ENCODE peak calls at places on chromosomes 12 and 14, in eight cellular contexts. One of them, this sample, is unnamed.

GRCh38 chr12:110846615-110847566 is at the start of gene CCDC63:
- DNase-seq in IMR-90: no peak
- DNase-seq in tibial nerve: peak
- DNase-seq in RWPE2: no peak
- DNase-seq in lung: peak
- DNase-seq in astrocyte: peak
- DNase-seq in heart left ventricle: peak
- DNase-seq in lower lobe of right lung: peak
- DNase-seq in this sample: no peak

GRCh38 chr14:95498622-95499353 is 17.7 kb downstream of the SYNE3 start:
- DNase-seq in IMR-90: peak
- DNase-seq in tibial nerve: no peak
- DNase-seq in RWPE2: no peak
- DNase-seq in lung: no peak
- DNase-seq in astrocyte: no peak
- DNase-seq in heart left ventricle: peak
- DNase-seq in lower lobe of right lung: no peak
- DNase-seq in this sample: no peak

GRCh38 chr12:92363295-92364146 is 217.9 kb upstream of the BTG1 start:
- DNase-seq in IMR-90: peak
- DNase-seq in tibial nerve: no peak
- DNase-seq in RWPE2: no peak
- DNase-seq in lung: no peak
- DNase-seq in astrocyte: peak
- DNase-seq in heart left ventricle: peak
- DNase-seq in lower lobe of right lung: peak
- DNase-seq in this sample: no peak

GRCh38 chr14:49986344-49987014 is 93.6 kb downstream of the ARF6 start:
- DNase-seq in IMR-90: peak
- DNase-seq in tibial nerve: no peak
- DNase-seq in RWPE2: no peak
- DNase-seq in lung: no peak
- DNase-seq in astrocyte: peak
- DNase-seq in heart left ventricle: no peak
- DNase-seq in lower lobe of right lung: no peak
- DNase-seq in this sample: no peak

GRCh38 chr14:100307215-100308111 is 1.2 kb upstream of the SLC25A29 start:
- DNase-seq in IMR-90: peak
- DNase-seq in tibial nerve: no peak
- DNase-seq in RWPE2: no peak
- DNase-seq in lung: no peak
- DNase-seq in astrocyte: no peak
- DNase-seq in heart left ventricle: no peak
- DNase-seq in lower lobe of right lung: peak
- DNase-seq in this sample: no peak

GRCh38 chr12:30025317-30025716 is 241.6 kb upstream of the TMTC1 start:
- DNase-seq in IMR-90: no peak
- DNase-seq in tibial nerve: no peak
- DNase-seq in RWPE2: no peak
- DNase-seq in lung: no peak
- DNase-seq in astrocyte: no peak
- DNase-seq in heart left ventricle: no peak
- DNase-seq in lower lobe of right lung: no peak
- DNase-seq in this sample: no peak

GRCh38 chr12:12720637-12721250 is 3.6 kb downstream of the CDKN1B start:
- DNase-seq in IMR-90: no peak
- DNase-seq in tibial nerve: no peak
- DNase-seq in RWPE2: no peak
- DNase-seq in lung: no peak
- DNase-seq in astrocyte: no peak
- DNase-seq in heart left ventricle: no peak
- DNase-seq in lower lobe of right lung: no peak
- DNase-seq in this sample: no peak

GRCh38 chr14:65949711-65950516 is 536.3 kb upstream of the CCDC196 start:
- DNase-seq in IMR-90: peak
- DNase-seq in tibial nerve: no peak
- DNase-seq in RWPE2: peak
- DNase-seq in lung: peak
- DNase-seq in astrocyte: peak
- DNase-seq in heart left ventricle: peak
- DNase-seq in lower lobe of right lung: peak
- DNase-seq in this sample: no peak

GRCh38 chr14:29814153-29815057 is 113.2 kb downstream of the PRKD1 start:
- DNase-seq in IMR-90: peak
- DNase-seq in tibial nerve: no peak
- DNase-seq in RWPE2: no peak
- DNase-seq in lung: peak
- DNase-seq in astrocyte: peak
- DNase-seq in heart left ventricle: peak
- DNase-seq in lower lobe of right lung: no peak
- DNase-seq in this sample: no peak

GRCh38 chr12:45220366-45220931 is 4.6 kb downstream of the ANO6 start:
- DNase-seq in IMR-90: no peak
- DNase-seq in tibial nerve: no peak
- DNase-seq in RWPE2: no peak
- DNase-seq in lung: no peak
- DNase-seq in astrocyte: no peak
- DNase-seq in heart left ventricle: no peak
- DNase-seq in lower lobe of right lung: no peak
- DNase-seq in this sample: no peak

GRCh38 chr12:110725267-110725666 is 17.4 kb downstream of the PPP1CC start:
- DNase-seq in IMR-90: no peak
- DNase-seq in tibial nerve: no peak
- DNase-seq in RWPE2: no peak
- DNase-seq in lung: no peak
- DNase-seq in astrocyte: no peak
- DNase-seq in heart left ventricle: no peak
- DNase-seq in lower lobe of right lung: no peak
- DNase-seq in this sample: no peak

GRCh38 chr12:89040146-89040964 is 311.9 kb downstream of the DUSP6 start:
- DNase-seq in IMR-90: peak
- DNase-seq in tibial nerve: no peak
- DNase-seq in RWPE2: no peak
- DNase-seq in lung: no peak
- DNase-seq in astrocyte: peak
- DNase-seq in heart left ventricle: no peak
- DNase-seq in lower lobe of right lung: peak
- DNase-seq in this sample: no peak

GRCh38 chr12:9798008-9798619 is 29.2 kb upstream of the KLRF1 start:
- DNase-seq in IMR-90: peak
- DNase-seq in tibial nerve: no peak
- DNase-seq in RWPE2: no peak
- DNase-seq in lung: peak
- DNase-seq in astrocyte: peak
- DNase-seq in heart left ventricle: no peak
- DNase-seq in lower lobe of right lung: no peak
- DNase-seq in this sample: no peak

DNA sequence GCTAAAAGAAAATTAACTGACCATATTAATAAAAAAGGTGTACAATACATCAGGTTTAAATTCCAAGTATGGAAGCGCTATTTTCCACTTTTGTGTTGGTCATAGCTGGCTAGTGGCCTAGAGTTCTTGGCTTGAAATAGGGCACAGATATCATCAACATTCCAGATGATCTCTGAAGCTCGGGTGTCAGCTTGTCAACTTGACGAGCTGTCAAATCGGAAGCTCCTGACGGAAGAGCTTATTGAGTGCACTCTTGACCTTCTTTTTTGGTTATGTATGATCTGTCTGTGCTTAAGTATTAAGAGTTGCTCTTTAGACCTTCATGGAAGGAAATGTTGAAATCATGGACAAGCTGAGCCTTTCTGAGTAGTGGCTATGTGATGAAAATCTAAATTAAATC is 177.9 kb downstream of the APAF1 start:
- DNase-seq in IMR-90: no peak
- DNase-seq in tibial nerve: no peak
- DNase-seq in RWPE2: no peak
- DNase-seq in lung: no peak
- DNase-seq in astrocyte: no peak
- DNase-seq in heart left ventricle: peak
- DNase-seq in lower lobe of right lung: no peak
- DNase-seq in this sample: no peak
- H3K27ac ChIP-seq in IMR-90: no peak
- H3K27ac ChIP-seq in tibial nerve: no peak
- H3K27ac ChIP-seq in RWPE2: no peak
- H3K27ac ChIP-seq in lung: no peak
- H3K27ac ChIP-seq in astrocyte: no peak
- H3K27ac ChIP-seq in heart left ventricle: no peak
- H3K27ac ChIP-seq in lower lobe of right lung: no peak
- H3K27ac ChIP-seq in this sample: no peak

DNA sequence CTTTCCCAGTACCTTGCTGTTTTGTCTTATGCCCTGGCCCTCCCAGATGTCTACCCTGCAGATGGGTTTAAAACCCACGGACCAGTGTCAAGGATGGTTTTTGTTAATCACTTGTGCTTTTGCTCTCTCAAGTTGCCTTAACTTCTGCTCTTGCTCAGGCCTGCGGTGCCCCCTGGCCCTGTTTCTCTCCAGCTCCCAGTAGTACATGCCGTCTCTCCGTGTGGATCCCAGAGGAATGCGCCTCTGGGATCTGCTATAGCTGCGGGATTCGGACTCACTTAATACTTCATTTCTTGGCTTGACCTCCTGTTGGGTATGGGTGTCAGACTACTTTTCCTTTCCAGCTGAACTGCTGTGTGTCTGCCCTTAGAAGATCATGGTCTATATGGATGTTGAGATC is 14.5 kb downstream of the PLEKHG3 start:
- DNase-seq in IMR-90: no peak
- DNase-seq in tibial nerve: no peak
- DNase-seq in RWPE2: peak
- DNase-seq in lung: no peak
- DNase-seq in astrocyte: no peak
- DNase-seq in heart left ventricle: peak
- DNase-seq in lower lobe of right lung: no peak
- DNase-seq in this sample: no peak
- H3K4me3 ChIP-seq in IMR-90: no peak
- H3K4me3 ChIP-seq in tibial nerve: no peak
- H3K4me3 ChIP-seq in RWPE2: no peak
- H3K4me3 ChIP-seq in lung: no peak
- H3K4me3 ChIP-seq in astrocyte: no peak
- H3K4me3 ChIP-seq in heart left ventricle: no peak
- H3K4me3 ChIP-seq in lower lobe of right lung: no peak
- H3K4me3 ChIP-seq in this sample: no peak

GRCh38 chr12:3200779-3201738 is 123.9 kb downstream of the TSPAN9 start:
- DNase-seq in IMR-90: no peak
- DNase-seq in tibial nerve: no peak
- DNase-seq in RWPE2: no peak
- DNase-seq in lung: no peak
- DNase-seq in astrocyte: no peak
- DNase-seq in heart left ventricle: no peak
- DNase-seq in lower lobe of right lung: no peak
- DNase-seq in this sample: no peak
- TF ChIP-seq CTCF in IMR-90: no peak
- TF ChIP-seq CTCF in tibial nerve: no peak
- TF ChIP-seq CTCF in RWPE2: no peak
- TF ChIP-seq CTCF in lung: no peak
- TF ChIP-seq CTCF in astrocyte: no peak
- TF ChIP-seq CTCF in heart left ventricle: no peak
- TF ChIP-seq CTCF in lower lobe of right lung: no peak
- TF ChIP-seq CTCF in this sample: no peak

GRCh38 chr12:116050266-116050665 is 227.2 kb downstream of the MED13L start:
- DNase-seq in IMR-90: no peak
- DNase-seq in tibial nerve: no peak
- DNase-seq in RWPE2: no peak
- DNase-seq in lung: no peak
- DNase-seq in astrocyte: no peak
- DNase-seq in heart left ventricle: no peak
- DNase-seq in lower lobe of right lung: no peak
- DNase-seq in this sample: no peak
- H3K27ac ChIP-seq in IMR-90: no peak
- H3K27ac ChIP-seq in tibial nerve: no peak
- H3K27ac ChIP-seq in RWPE2: no peak
- H3K27ac ChIP-seq in lung: no peak
- H3K27ac ChIP-seq in astrocyte: no peak
- H3K27ac ChIP-seq in heart left ventricle: no peak
- H3K27ac ChIP-seq in lower lobe of right lung: no peak
- H3K27ac ChIP-seq in this sample: no peak

GRCh38 chr14:54472291-54472690 is 16.5 kb downstream of the GMFB start:
- DNase-seq in IMR-90: no peak
- DNase-seq in tibial nerve: no peak
- DNase-seq in RWPE2: no peak
- DNase-seq in lung: no peak
- DNase-seq in astrocyte: no peak
- DNase-seq in heart left ventricle: no peak
- DNase-seq in lower lobe of right lung: no peak
- DNase-seq in this sample: no peak

GRCh38 chr14:54474232-54474793 is 14.5 kb downstream of the GMFB start:
- DNase-seq in IMR-90: peak
- DNase-seq in tibial nerve: no peak
- DNase-seq in RWPE2: no peak
- DNase-seq in lung: no peak
- DNase-seq in astrocyte: peak
- DNase-seq in heart left ventricle: no peak
- DNase-seq in lower lobe of right lung: no peak
- DNase-seq in this sample: no peak

GRCh38 chr14:54471641-54472040 is 17.1 kb downstream of the GMFB start:
- DNase-seq in IMR-90: no peak
- DNase-seq in tibial nerve: no peak
- DNase-seq in RWPE2: no peak
- DNase-seq in lung: no peak
- DNase-seq in astrocyte: no peak
- DNase-seq in heart left ventricle: no peak
- DNase-seq in lower lobe of right lung: no peak
- DNase-seq in this sample: no peak

GRCh38 chr14:54467280-54467679 is 21.5 kb downstream of the GMFB start:
- DNase-seq in IMR-90: no peak
- DNase-seq in tibial nerve: no peak
- DNase-seq in RWPE2: no peak
- DNase-seq in lung: no peak
- DNase-seq in astrocyte: no peak
- DNase-seq in heart left ventricle: no peak
- DNase-seq in lower lobe of right lung: no peak
- DNase-seq in this sample: no peak

GRCh38 chr14:54470701-54471100 is 18.1 kb downstream of the GMFB start:
- DNase-seq in IMR-90: no peak
- DNase-seq in tibial nerve: no peak
- DNase-seq in RWPE2: no peak
- DNase-seq in lung: no peak
- DNase-seq in astrocyte: no peak
- DNase-seq in heart left ventricle: no peak
- DNase-seq in lower lobe of right lung: no peak
- DNase-seq in this sample: no peak
- H3K4me3 ChIP-seq in IMR-90: no peak
- H3K4me3 ChIP-seq in tibial nerve: no peak
- H3K4me3 ChIP-seq in RWPE2: no peak
- H3K4me3 ChIP-seq in lung: no peak
- H3K4me3 ChIP-seq in astrocyte: no peak
- H3K4me3 ChIP-seq in heart left ventricle: no peak
- H3K4me3 ChIP-seq in lower lobe of right lung: no peak
- H3K4me3 ChIP-seq in this sample: no peak

This sample was measured in AG04450.